ENCODE peak calls at places on chromosome 21, in five cellular contexts. J is iPS DF 6.9, K is pancreas, Z is prostate gland, U is H9. L is an unnamed sample.

GRCh38 chr21:30348506-30348905 is at the start of gene KRTAP23-1:
- DNase-seq in U (no peak), J (no peak), Z (no peak), K (no peak), L (no peak)

GRCh38 chr21:32136546-32136945 is 142.3 kb downstream of the MIS18A start:
- DNase-seq in K (no peak), Z (no peak), J (no peak), U (no peak), L (no peak)

GRCh38 chr21:42621166-42621827 is 32.1 kb upstream of the PDE9A start:
- DNase-seq in J (no peak), Z (no peak), K (no peak), U (no peak), L (no peak)

GRCh38 chr21:16837319-16837718 is 675.5 kb upstream of the CXADR start:
- DNase-seq in U (no peak), J (no peak), K (no peak), Z (no peak), L (no peak)

GRCh38 chr21:35361984-35362383 is 312.9 kb upstream of the RUNX1 start:
- DNase-seq in K (no peak), Z (no peak), U (no peak), J (no peak), L (no peak)

GRCh38 chr21:43585924-43586411 is 73.3 kb downstream of the HSF2BP start:
- DNase-seq in U (peak; percentile 40), K (peak; percentile 64), Z (peak; percentile 95), J (peak; percentile 22), L (no peak)

GRCh38 chr21:42366292-42367010 is at the start of gene TFF1:
- DNase-seq in U (no peak), Z (peak; percentile 56), J (no peak), K (no peak), L (no peak)

GRCh38 chr21:33185852-33186251 is 43.9 kb upstream of the IFNAR2 start:
- DNase-seq in K (no peak), U (no peak), Z (no peak), J (no peak), L (no peak)

DNA sequence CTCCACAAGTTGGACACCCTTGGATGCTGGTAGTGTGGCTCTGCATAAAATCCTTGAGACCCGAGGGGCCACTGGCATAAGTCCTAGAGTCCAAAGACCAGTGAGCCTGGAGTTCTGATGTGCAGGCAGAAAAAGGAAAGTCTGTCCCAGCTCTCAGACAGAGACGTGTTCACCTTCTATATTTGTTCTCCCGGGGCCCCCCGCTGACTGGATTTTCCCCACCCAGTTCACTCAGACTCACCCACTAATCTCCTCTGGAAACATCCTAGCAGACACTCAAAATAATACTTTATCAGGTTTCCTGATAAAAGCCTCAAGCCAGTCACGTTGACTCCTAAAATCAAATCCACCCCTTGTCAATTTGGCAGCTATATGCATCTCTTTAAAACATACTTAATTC is 1084.2 kb upstream of the NCAM2 start:
- DNase-seq in Z (no peak), J (no peak), K (no peak), U (no peak), L (no peak)
- H3K9me3 ChIP-seq in Z (no peaks in the 10 kb centered on the region), J (no peaks in the 10 kb centered on the region), K (no peaks in the 10 kb centered on the region), U (no peaks in the 10 kb centered on the region), L (peaks cover 4% of the 10 kb centered on the region)

GRCh38 chr21:40936771-40937261 is 89.9 kb upstream of the DSCAM start:
- DNase-seq in J (no peak), U (no peak), K (no peak), Z (no peak), L (no peak)
- H3K9me3 ChIP-seq in J (no peaks in the 10 kb centered on the region), U (no peaks in the 10 kb centered on the region), K (no peaks in the 10 kb centered on the region), Z (no peaks in the 10 kb centered on the region), L (no peaks in the 10 kb centered on the region)

GRCh38 chr21:15193937-15194336 is 129.1 kb upstream of the NRIP1 start:
- DNase-seq in J (no peak), K (no peak), U (no peak), Z (no peak), L (no peak)

GRCh38 chr21:15190412-15190811 is 125.6 kb upstream of the NRIP1 start:
- DNase-seq in K (no peak), Z (no peak), J (no peak), U (no peak), L (no peak)

GRCh38 chr21:15190837-15191236 is 126.0 kb upstream of the NRIP1 start:
- DNase-seq in U (no peak), Z (no peak), J (no peak), K (no peak), L (no peak)

GRCh38 chr21:15192243-15192642 is 127.4 kb upstream of the NRIP1 start:
- DNase-seq in J (no peak), K (no peak), U (no peak), Z (peak; percentile 75), L (no peak)

DNA sequence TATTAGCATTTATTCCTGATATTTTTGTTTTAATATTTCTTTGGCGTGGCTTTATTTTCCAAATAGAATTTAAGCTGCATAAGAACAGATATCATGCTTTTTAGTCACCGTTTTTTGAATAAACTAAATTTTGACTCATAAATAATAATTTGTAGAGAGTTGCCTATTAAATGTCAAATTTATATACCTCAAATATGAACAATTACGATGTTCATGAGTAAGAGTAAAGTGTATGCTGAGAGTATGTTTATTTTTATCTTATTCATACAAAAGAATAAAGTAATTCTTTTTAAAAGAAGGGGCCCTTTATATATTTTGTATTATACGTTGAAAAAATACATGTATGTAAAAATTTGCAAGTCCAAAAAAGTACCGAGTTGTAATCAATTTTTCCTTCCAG is 126.5 kb upstream of the NRIP1 start:
- DNase-seq in J (no peak), U (no peak), Z (no peak), K (no peak), L (no peak)
- H3K9me3 ChIP-seq in J (no peaks in the 10 kb centered on the region), U (no peaks in the 10 kb centered on the region), Z (no peaks in the 10 kb centered on the region), K (no peaks in the 10 kb centered on the region), L (no peaks in the 10 kb centered on the region)

GRCh38 chr21:26684866-26685265 is 111.8 kb upstream of the CYYR1 start:
- DNase-seq in J (no peak), U (no peak), Z (no peak), K (no peak), L (no peak)

GRCh38 chr21:26683996-26684395 is 110.9 kb upstream of the CYYR1 start:
- DNase-seq in K (no peak), J (no peak), Z (no peak), U (no peak), L (no peak)

GRCh38 chr21:26686705-26687104 is 113.6 kb upstream of the CYYR1 start:
- DNase-seq in U (no peak), K (no peak), J (no peak), Z (no peak), L (no peak)

GRCh38 chr21:26686278-26686677 is 113.2 kb upstream of the CYYR1 start:
- DNase-seq in J (peak; percentile 31), U (peak; percentile 69), K (no peak), Z (no peak), L (no peak)
- H3K9me3 ChIP-seq in J (no peaks in the 10 kb centered on the region), U (no peaks in the 10 kb centered on the region), K (no peaks in the 10 kb centered on the region), Z (no peaks in the 10 kb centered on the region), L (no peaks in the 10 kb centered on the region)

GRCh38 chr21:27026501-27026900 is 59.6 kb upstream of the ADAMTS5 start:
- DNase-seq in U (no peak), J (peak; percentile 27), K (no peak), Z (no peak), L (no peak)
- H3K9me3 ChIP-seq in U (no peaks in the 10 kb centered on the region), J (no peaks in the 10 kb centered on the region), K (no peaks in the 10 kb centered on the region), Z (no peaks in the 10 kb centered on the region), L (no peaks in the 10 kb centered on the region)

GRCh38 chr21:40587786-40588353 is 259.1 kb downstream of the DSCAM start:
- DNase-seq in Z (no peak), U (no peak), K (no peak), J (no peak), L (no peak)
- H3K9me3 ChIP-seq in Z (no peaks in the 10 kb centered on the region), U (no peaks in the 10 kb centered on the region), K (no peaks in the 10 kb centered on the region), J (peaks cover 2% of the 10 kb centered on the region), L (no peaks in the 10 kb centered on the region)